ENCODE peak calls at places on chromosomes 13 and 19, in five cellular contexts. L is HepG2, D is PC-3, F is neural progenitor cell, Q is mammary epithelial cell. V is an unnamed sample. For H3K4me1, the result is how much of the 10 kb centered on the place peaks cover.

GRCh38 chr13:50780201-50781015 is 63.1 kb downstream of the DLEU7 start:
- DNase-seq in F (no peak), D (no peak), Q (no peak), L (no peak), V (no peak)

GRCh38 chr19:4499318-4499717 is 19.0 kb downstream of the PLIN4 start:
- DNase-seq in Q (no peak), D (no peak), L (no peak), F (no peak), V (no peak)

GRCh38 chr19:6531163-6531955 is 533 bp downstream of the TNFSF9 start:
- DNase-seq in L (no peak), Q (no peak), F (no peak), D (no peak), V (peak)

GRCh38 chr13:73702419-73703071 is 431.7 kb downstream of the KLF12 start:
- DNase-seq in D (peak), Q (peak), F (no peak), L (no peak), V (peak)

GRCh38 chr19:42244452-42245220 is 2.2 kb upstream of the GSK3A start:
- DNase-seq in F (peak), D (peak), Q (peak), L (peak), V (peak)

GRCh38 chr19:27929399-27929798 is 1283.6 kb downstream of the UQCRFS1 start:
- DNase-seq in D (no peak), Q (no peak), F (no peak), L (no peak), V (no peak)

GRCh38 chr13:48902421-48902820 is 73.3 kb upstream of the FNDC3A start:
- DNase-seq in Q (peak), F (peak), D (peak), L (no peak), V (no peak)

GRCh38 chr19:18832331-18833140 is 777 bp downstream of the UPF1 start:
- DNase-seq in D (peak), Q (peak), F (peak), L (peak), V (peak)

GRCh38 chr19:58536852-58537798 is 6.7 kb upstream of the TRIM28 start:
- DNase-seq in D (no peak), Q (no peak), L (no peak), F (no peak), V (no peak)

GRCh38 chr13:98411617-98412310 is 165.1 kb downstream of the STK24 start:
- DNase-seq in L (no peak), F (no peak), Q (no peak), D (no peak), V (no peak)

GRCh38 chr19:4971424-4971793 is 2.5 kb downstream of the KDM4B start:
- DNase-seq in D (peak), L (peak), Q (peak), F (no peak), V (peak)

GRCh38 chr19:31572671-31573298 is 223.5 kb upstream of the TSHZ3 start:
- DNase-seq in L (no peak), F (peak), Q (no peak), D (no peak), V (no peak)

GRCh38 chr19:8185343-8186068 is 23.7 kb upstream of the CERS4 start:
- DNase-seq in Q (no peak), L (no peak), D (no peak), F (no peak), V (no peak)

GRCh38 chr19:23474172-23474571 is 78.9 kb upstream of the ZNF91 start:
- DNase-seq in L (no peak), Q (no peak), D (no peak), F (no peak), V (no peak)

GRCh38 chr19:23415561-23416191 is 20.4 kb upstream of the ZNF91 start:
- DNase-seq in Q (peak), F (peak), L (no peak), D (no peak), V (no peak)

GRCh38 chr19:55552620-55553019 is 7.3 kb upstream of the SBK3 start:
- DNase-seq in Q (peak), F (no peak), L (peak), D (no peak), V (peak)

GRCh38 chr13:40983269-40983668 is 35.8 kb downstream of the ELF1 start:
- DNase-seq in D (no peak), L (no peak), Q (no peak), F (no peak), V (no peak)

GRCh38 chr13:40981361-40981760 is 37.8 kb downstream of the ELF1 start:
- DNase-seq in Q (no peak), F (no peak), L (no peak), D (no peak), V (no peak)

GRCh38 chr13:40981949-40982348 is 37.2 kb downstream of the ELF1 start:
- DNase-seq in F (no peak), Q (no peak), L (no peak), D (no peak), V (no peak)

GRCh38 chr13:40983725-40984669 is 35.1 kb downstream of the ELF1 start:
- DNase-seq in L (no peak), Q (no peak), F (no peak), D (no peak), V (no peak)

GRCh38 chr13:40982772-40983171 is 36.3 kb downstream of the ELF1 start:
- DNase-seq in F (no peak), Q (peak), L (no peak), D (no peak), V (peak)
- H3K9ac ChIP-seq in F (no peak), Q (peak), L (no peak), D (no peak), V (peak)

GRCh38 chr13:106382569-106382968 is 152.9 kb downstream of the EFNB2 start:
- DNase-seq in L (no peak), D (no peak), Q (no peak), F (no peak), V (no peak)
- H3K4me1 ChIP-seq in L (under half), D (under half), Q (under half), F (under half), V (under half)

GRCh38 chr13:112105244-112105681 is 38.3 kb downstream of the SOX1 start:
- DNase-seq in Q (no peak), D (no peak), F (peak), L (no peak), V (no peak)
- TF ChIP-seq EZH2 in Q (no peak), D (no peak), F (no peak), L (no peak), V (no peak)

GRCh38 chr19:10107254-10107653 is 1.1 kb downstream of the PPAN start:
- DNase-seq in F (no peak), Q (no peak), D (no peak), L (no peak), V (no peak)

GRCh38 chr19:10106100-10106936 is at the start of gene PPAN:
- DNase-seq in Q (peak), L (peak), F (peak), D (peak), V (peak)

GRCh38 chr19:10104665-10105221 is 1.4 kb upstream of the PPAN start:
- DNase-seq in L (no peak), Q (no peak), F (no peak), D (no peak), V (no peak)

GRCh38 chr19:10104130-10104513 is 1.6 kb upstream of the ANGPTL6 start:
- DNase-seq in Q (no peak), D (no peak), L (no peak), F (no peak), V (no peak)

DNA sequence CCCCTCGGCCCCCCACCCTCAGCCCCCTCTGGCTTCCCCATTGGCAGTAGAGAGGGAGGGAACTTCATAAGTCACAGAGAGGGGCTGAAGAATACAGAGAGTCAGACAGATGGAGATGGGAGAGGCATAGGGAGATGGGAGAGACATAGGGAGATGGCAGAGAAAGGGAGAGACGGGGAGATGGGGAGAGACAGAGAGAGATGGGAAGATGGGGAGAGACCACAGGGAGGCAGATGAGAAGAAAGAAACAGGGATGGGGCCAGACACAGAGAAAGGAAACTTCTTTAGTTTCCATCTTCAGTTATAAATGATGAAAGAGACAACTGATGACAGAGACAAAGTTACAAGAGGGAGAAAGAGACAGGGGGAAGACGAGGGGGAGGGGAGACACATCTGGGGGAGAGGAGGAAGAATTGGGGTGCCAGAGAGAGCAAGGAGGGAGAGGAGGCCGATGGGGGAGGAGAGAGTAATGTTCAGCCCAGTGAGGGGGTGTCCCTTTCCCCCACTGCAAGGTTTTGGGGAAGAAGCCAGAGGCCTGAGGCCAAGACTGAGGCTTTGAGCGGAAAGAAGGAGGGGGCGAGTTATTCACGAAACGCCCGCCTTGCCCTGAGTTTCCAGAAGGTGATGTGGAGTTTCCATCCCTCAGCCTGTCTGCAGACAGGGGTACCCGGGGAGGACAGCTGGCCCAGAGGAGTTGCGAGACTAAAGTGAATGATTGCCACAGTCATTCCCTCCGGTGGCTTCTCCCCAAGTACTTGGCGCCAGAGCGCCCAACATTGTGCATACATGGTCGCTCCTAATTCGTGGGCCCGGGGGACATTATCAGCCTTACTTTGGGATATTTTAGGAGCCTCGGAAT is 692 bp upstream of the PPAN start:
- DNase-seq in L (no peak), F (no peak), D (no peak), Q (no peak), V (no peak)
- H3K9ac ChIP-seq in L (no peak), F (no peak), D (no peak), Q (no peak), V (peak)

GRCh38 chr19:49560358-49560900 is 19.9 kb downstream of the NOSIP start:
- DNase-seq in Q (no peak), F (no peak), D (no peak), L (no peak), V (no peak)
- H3K4me1 ChIP-seq in Q (under half), F (under half), D (under half), L (under half), V (under half)

DNA sequence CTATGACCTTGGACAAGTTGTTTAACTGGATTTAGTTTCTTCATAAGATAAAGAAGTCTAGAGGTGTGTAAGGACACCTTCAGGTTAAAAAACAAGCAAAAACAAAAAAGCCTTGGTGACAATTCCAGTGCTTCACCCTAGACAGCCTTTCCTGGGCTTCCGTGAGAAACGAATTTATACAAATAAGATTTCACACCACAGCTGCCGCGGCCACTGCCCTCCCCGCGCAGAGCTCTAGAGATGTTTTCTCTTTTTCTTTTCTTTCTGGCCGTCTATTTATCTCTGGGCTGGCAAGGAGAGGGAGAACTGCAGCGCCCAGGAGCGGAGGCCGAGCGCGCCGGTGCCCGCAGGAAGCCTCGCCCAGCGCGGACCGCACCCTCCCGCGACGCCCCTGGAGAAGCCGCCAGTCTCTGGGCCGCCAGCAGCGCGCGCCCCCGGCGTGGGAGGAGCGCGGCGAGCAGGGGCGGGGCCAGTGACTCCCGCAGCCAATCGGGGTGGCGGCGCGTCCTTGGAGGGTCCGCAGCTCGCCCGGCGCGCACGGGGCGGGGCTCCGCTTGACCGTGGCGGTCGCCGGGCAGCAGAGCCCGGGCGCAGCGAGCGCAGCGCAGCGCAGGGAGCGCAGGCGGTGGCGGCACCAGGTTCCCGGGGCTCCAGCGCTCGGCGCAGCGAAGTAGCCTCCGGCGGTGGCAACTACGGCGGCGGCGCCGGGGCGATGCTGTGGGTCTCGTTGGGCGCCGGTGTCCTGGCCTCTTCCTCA is 107.0 kb downstream of the RXFP2 start:
- DNase-seq in L (peak), D (peak), Q (peak), F (peak), V (peak)
- TF ChIP-seq EZH2 in L (no peak), D (no peak), Q (no peak), F (no peak), V (no peak)

GRCh38 chr13:23656637-23657036 is 86.4 kb downstream of the TNFRSF19 start:
- DNase-seq in Q (no peak), F (no peak), D (no peak), L (peak), V (no peak)

GRCh38 chr13:23652909-23653726 is 82.9 kb downstream of the TNFRSF19 start:
- DNase-seq in D (no peak), L (no peak), F (no peak), Q (no peak), V (no peak)

GRCh38 chr13:23654111-23655110 is 84.2 kb downstream of the TNFRSF19 start:
- DNase-seq in L (peak), D (no peak), Q (peak), F (no peak), V (no peak)

GRCh38 chr13:23657056-23657455 is 86.8 kb downstream of the TNFRSF19 start:
- DNase-seq in D (no peak), Q (no peak), F (no peak), L (no peak), V (no peak)

GRCh38 chr13:23655321-23655720 is 85.1 kb downstream of the TNFRSF19 start:
- DNase-seq in F (peak), Q (no peak), D (no peak), L (no peak), V (no peak)
- H3K9ac ChIP-seq in F (no peak), Q (no peak), D (no peak), L (no peak), V (no peak)

GRCh38 chr19:47550129-47550528 is 22.8 kb downstream of the ZNF541 start:
- DNase-seq in Q (no peak), L (no peak), F (no peak), D (no peak), V (no peak)

GRCh38 chr19:47544476-47544875 is 28.5 kb downstream of the ZNF541 start:
- DNase-seq in Q (no peak), L (no peak), D (no peak), F (no peak), V (no peak)

GRCh38 chr19:47545061-47545948 is 27.6 kb downstream of the ZNF541 start:
- DNase-seq in F (no peak), L (no peak), D (no peak), Q (no peak), V (no peak)

GRCh38 chr19:47547175-47547574 is 25.8 kb downstream of the ZNF541 start:
- DNase-seq in F (no peak), Q (no peak), L (no peak), D (no peak), V (no peak)

DNA sequence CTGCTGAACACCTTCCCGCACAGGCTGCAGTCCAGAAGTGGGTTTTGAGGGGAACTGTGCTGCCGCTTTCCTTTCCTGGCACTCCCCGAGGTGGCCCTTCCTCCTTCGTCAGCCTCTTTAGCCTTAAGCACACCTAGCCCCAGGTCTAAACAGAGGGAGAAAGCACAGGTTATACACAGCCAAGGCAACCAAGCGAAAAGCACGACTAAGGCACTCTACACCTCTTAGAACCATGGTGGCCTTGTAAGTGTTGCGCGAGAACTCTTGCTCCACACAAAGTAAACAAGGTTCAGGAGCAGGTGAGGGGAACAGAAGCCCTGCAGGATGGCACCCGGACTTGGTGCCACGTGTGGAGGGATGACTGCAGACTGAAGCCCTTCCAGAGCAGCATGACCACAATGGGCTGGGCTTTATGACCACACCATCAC is 23.6 kb downstream of the ZNF541 start:
- DNase-seq in L (no peak), Q (no peak), F (no peak), D (no peak), V (no peak)
- H3K4me1 ChIP-seq in L (under half), Q (under half), F (under half), D (under half), V (under half)